ENCODE peak calls at places on chromosomes 13 and 19, in five cellular contexts. One of them, this sample, is unnamed.

GRCh38 chr13:94335786-94336357 is 143.6 kb downstream of the DCT start:
- DNase-seq in PC-9: no peak
- DNase-seq in AML-193: no peak
- DNase-seq in T follicular helper cell: no peak
- DNase-seq in HEK293T: no peak
- DNase-seq in this sample: no peak

GRCh38 chr19:8988204-8988603 is 22.0 kb downstream of the MUC16 start:
- DNase-seq in PC-9: peak
- DNase-seq in T follicular helper cell: no peak
- DNase-seq in AML-193: peak
- DNase-seq in HEK293T: no peak
- DNase-seq in this sample: no peak

GRCh38 chr13:23268441-23268840 is 87.7 kb downstream of the SGCG start:
- DNase-seq in AML-193: no peak
- DNase-seq in HEK293T: no peak
- DNase-seq in PC-9: no peak
- DNase-seq in T follicular helper cell: no peak
- DNase-seq in this sample: no peak

GRCh38 chr13:35978607-35979316 is 152.4 kb downstream of the DCLK1 start:
- DNase-seq in HEK293T: peak
- DNase-seq in PC-9: peak
- DNase-seq in T follicular helper cell: no peak
- DNase-seq in AML-193: peak
- DNase-seq in this sample: peak

GRCh38 chr13:90485441-90485840 is 862.0 kb upstream of the MIR17HG start:
- DNase-seq in PC-9: no peak
- DNase-seq in AML-193: no peak
- DNase-seq in T follicular helper cell: no peak
- DNase-seq in HEK293T: no peak
- DNase-seq in this sample: no peak

GRCh38 chr13:44653261-44653660 is 77.1 kb upstream of the TSC22D1 start:
- DNase-seq in HEK293T: no peak
- DNase-seq in AML-193: no peak
- DNase-seq in PC-9: peak
- DNase-seq in T follicular helper cell: no peak
- DNase-seq in this sample: no peak

GRCh38 chr13:96052655-96053002 is 572 bp downstream of the UGGT2 start:
- DNase-seq in PC-9: peak
- DNase-seq in AML-193: no peak
- DNase-seq in T follicular helper cell: no peak
- DNase-seq in HEK293T: peak
- DNase-seq in this sample: peak

GRCh38 chr19:3975637-3976087 is 4.8 kb upstream of the DAPK3 start:
- DNase-seq in PC-9: no peak
- DNase-seq in HEK293T: no peak
- DNase-seq in T follicular helper cell: no peak
- DNase-seq in AML-193: no peak
- DNase-seq in this sample: no peak

GRCh38 chr19:8109455-8109854 is 39.9 kb downstream of the FBN3 start:
- DNase-seq in T follicular helper cell: no peak
- DNase-seq in HEK293T: no peak
- DNase-seq in PC-9: no peak
- DNase-seq in AML-193: no peak
- DNase-seq in this sample: no peak

GRCh38 chr13:74641586-74641985 is 507.4 kb upstream of the KLF12 start:
- DNase-seq in PC-9: no peak
- DNase-seq in AML-193: no peak
- DNase-seq in T follicular helper cell: no peak
- DNase-seq in HEK293T: no peak
- DNase-seq in this sample: no peak